ENCODE peak calls at places on chromosomes 6 and 20, in four cellular contexts. K, T, I and P are unnamed samples.

GRCh38 chr20:34549291-34549928 is 9.1 kb upstream of the MAP1LC3A start:
- DNase-seq in K (no peak), T (no peak), I (no peak), P (no peak)

GRCh38 chr20:62359491-62360121 is 7.5 kb downstream of the LAMA5 start:
- DNase-seq in K (peak), T (no peak), I (no peak), P (no peak)

GRCh38 chr20:14065774-14066173 is 70.5 kb downstream of the MACROD2 start:
- DNase-seq in K (no peak), T (no peak), I (no peak), P (no peak)

GRCh38 chr6:125824946-125825786 is 34.4 kb downstream of the NCOA7 start:
- DNase-seq in K (no peak), T (no peak), I (no peak), P (no peak)

GRCh38 chr20:57258055-57258454 is 8.4 kb downstream of the BMP7 start:
- DNase-seq in K (no peak), T (no peak), I (no peak), P (peak)

GRCh38 chr6:85675030-85675819 is 32.5 kb upstream of the SYNCRIP start:
- DNase-seq in K (peak), T (no peak), I (no peak), P (no peak)

GRCh38 chr6:43983632-43984031 is 143.6 kb downstream of the MRPL14 start:
- DNase-seq in K (no peak), T (no peak), I (no peak), P (no peak)

GRCh38 chr6:33185190-33185589 is 7.1 kb downstream of the COL11A2 start:
- DNase-seq in K (no peak), T (no peak), I (no peak), P (no peak)

GRCh38 chr20:33578510-33578909 is 83.6 kb upstream of the C20orf144 start:
- DNase-seq in K (peak), T (no peak), I (no peak), P (no peak)

GRCh38 chr20:32697608-32698007 is 23.9 kb upstream of the C20orf203 start:
- DNase-seq in K (no peak), T (no peak), I (no peak), P (no peak)

GRCh38 chr6:156938143-156938542 is 161.0 kb downstream of the ARID1B start:
- DNase-seq in K (no peak), T (no peak), I (no peak), P (no peak)

GRCh38 chr6:135054238-135054574 is 416 bp downstream of the HBS1L start:
- DNase-seq in K (no peak), T (no peak), I (no peak), P (no peak)

GRCh38 chr20:59268827-59269226 is 31.6 kb upstream of the EDN3 start:
- DNase-seq in K (no peak), T (no peak), I (no peak), P (no peak)

GRCh38 chr6:53159558-53159957 is 10.9 kb upstream of the GCM1 start:
- DNase-seq in K (peak), T (no peak), I (no peak), P (no peak)

GRCh38 chr6:125658759-125659431 is 90.5 kb upstream of the HEY2 start:
- DNase-seq in K (peak), T (no peak), I (no peak), P (no peak)

GRCh38 chr6:134589512-134589911 is 271.6 kb upstream of the SGK1 start:
- DNase-seq in K (peak), T (no peak), I (no peak), P (no peak)

GRCh38 chr6:100283288-100283687 is 181.4 kb downstream of the SIM1 start:
- DNase-seq in K (peak), T (no peak), I (no peak), P (no peak)

GRCh38 chr6:82006027-82006738 is 241.4 kb downstream of the IBTK start:
- DNase-seq in K (peak), T (no peak), I (no peak), P (no peak)

GRCh38 chr20:47500554-47500953 is 1.1 kb upstream of the NCOA3 start:
- DNase-seq in K (no peak), T (no peak), I (no peak), P (peak)

GRCh38 chr6:141259832-141260231 is 872.9 kb upstream of the GJE1 start:
- DNase-seq in K (no peak), T (no peak), I (no peak), P (no peak)

GRCh38 chr20:44020406-44021148 is 105.9 kb downstream of the TOX2 start:
- DNase-seq in K (no peak), T (no peak), I (no peak), P (no peak)

GRCh38 chr6:42879372-42880239 is at the start of gene RPL7L1:
- DNase-seq in K (peak), T (peak), I (peak), P (peak)